ENCODE peak calls at places on chromosomes 2 and 18, in nine cellular contexts. L, Q, Y, O, C, P, B, W and N are unnamed samples.

GRCh38 chr18:1527805-1528204 is 623.1 kb downstream of the ADCYAP1 start:
- DNase-seq in P (no peak), C (no peak), L (no peak), O (no peak), B (no peak), Y (no peak), W (no peak), Q (no peak), N (no peak)

GRCh38 chr2:24317491-24317920 is 42.8 kb downstream of the ITSN2 start:
- DNase-seq in Q (no peak), W (no peak), Y (peak), O (no peak), B (no peak), P (no peak), C (no peak), L (no peak), N (no peak)

GRCh38 chr2:159169187-159169586 is 117.3 kb downstream of the WDSUB1 start:
- DNase-seq in L (peak), B (no peak), W (no peak), C (no peak), Y (no peak), O (no peak), Q (no peak), P (no peak), N (no peak)

GRCh38 chr2:213818436-213818835 is 534.2 kb downstream of the SPAG16 start:
- DNase-seq in L (no peak), B (no peak), C (no peak), Y (no peak), W (peak), Q (peak), O (no peak), P (no peak), N (peak)

GRCh38 chr2:231334981-231335380 is 60.5 kb upstream of the B3GNT7 start:
- DNase-seq in W (no peak), Y (no peak), Q (no peak), P (no peak), L (no peak), C (no peak), B (no peak), O (no peak), N (no peak)

GRCh38 chr2:232981356-232981755 is 31.7 kb downstream of the NGEF start:
- DNase-seq in Y (peak), Q (no peak), L (no peak), B (no peak), O (no peak), W (no peak), C (no peak), P (no peak), N (no peak)

GRCh38 chr2:40123321-40123720 is 328.6 kb downstream of the SLC8A1 start:
- DNase-seq in Q (no peak), L (no peak), Y (no peak), P (no peak), C (no peak), O (no peak), W (no peak), B (no peak), N (no peak)

GRCh38 chr2:239313776-239314175 is 87.0 kb downstream of the HDAC4 start:
- DNase-seq in Y (no peak), P (no peak), W (no peak), B (no peak), C (no peak), Q (no peak), O (no peak), L (no peak), N (no peak)

GRCh38 chr2:68946117-68946516 is 6.6 kb downstream of the GKN2 start:
- DNase-seq in L (no peak), P (no peak), O (no peak), B (no peak), C (no peak), Y (peak), W (no peak), Q (no peak), N (no peak)

GRCh38 chr2:45595724-45596435 is 15.2 kb downstream of the SRBD1 start:
- DNase-seq in Y (no peak), B (no peak), Q (peak), W (peak), C (no peak), P (no peak), L (no peak), O (no peak), N (no peak)

GRCh38 chr2:47007221-47007825 is 91.7 kb upstream of the MCFD2 start:
- DNase-seq in L (no peak), Y (no peak), Q (no peak), W (no peak), P (no peak), B (no peak), C (no peak), O (no peak), N (no peak)

GRCh38 chr2:54331095-54331835 is 75.2 kb upstream of the TSPYL6 start:
- DNase-seq in Q (no peak), Y (no peak), C (no peak), P (no peak), O (peak), B (no peak), W (no peak), L (no peak), N (no peak)

GRCh38 chr2:54666131-54666637 is 57.3 kb upstream of the EML6 start:
- DNase-seq in P (no peak), C (no peak), W (no peak), L (no peak), B (no peak), Q (peak), O (no peak), Y (no peak), N (no peak)